ENCODE peak calls at places on chromosomes 6 and 20, in seven cellular contexts. S, J, X, M, D, W and Y are unnamed samples.

GRCh38 chr20:57782631-57783041 is 72.8 kb upstream of the PMEPA1 start:
- DNase-seq in S (no peak), J (no peak), X (no peak), M (peak), D (no peak), W (no peak), Y (no peak)

GRCh38 chr6:156175971-156176421 is 601.2 kb upstream of the ARID1B start:
- DNase-seq in S (peak), J (no peak), X (no peak), M (no peak), D (no peak), W (no peak), Y (no peak)

GRCh38 chr20:50195524-50196120 is 5.0 kb downstream of the CEBPB start:
- DNase-seq in S (no peak), J (no peak), X (no peak), M (no peak), D (no peak), W (no peak), Y (no peak)

GRCh38 chr6:126527016-126527606 is 187.2 kb downstream of the CENPW start:
- DNase-seq in S (no peak), J (no peak), X (no peak), M (no peak), D (no peak), W (no peak), Y (no peak)

GRCh38 chr6:114364295-114364694 is 21.5 kb upstream of the HS3ST5 start:
- DNase-seq in S (no peak), J (no peak), X (peak), M (no peak), D (no peak), W (no peak), Y (no peak)

GRCh38 chr6:168916576-168917207 is 337.0 kb downstream of the THBS2 start:
- DNase-seq in S (no peak), J (no peak), X (no peak), M (peak), D (no peak), W (peak), Y (no peak)

GRCh38 chr6:29295181-29295585 is 6.3 kb upstream of the OR14J1 start:
- DNase-seq in S (no peak), J (no peak), X (no peak), M (no peak), D (no peak), W (no peak), Y (no peak)

GRCh38 chr6:108260126-108260808 is 573 bp downstream of the SNX3 start:
- DNase-seq in S (peak), J (peak), X (peak), M (peak), D (peak), W (peak), Y (no peak)

GRCh38 chr6:131950767-131951575 is at the start of gene CCN2:
- DNase-seq in S (peak), J (no peak), X (peak), M (peak), D (no peak), W (peak), Y (peak)

GRCh38 chr6:71164890-71165289 is 123.7 kb upstream of the OGFRL1 start:
- DNase-seq in S (no peak), J (no peak), X (no peak), M (no peak), D (no peak), W (no peak), Y (no peak)

GRCh38 chr6:149335924-149336323 is 18.4 kb downstream of the TAB2 start:
- DNase-seq in S (no peak), J (no peak), X (peak), M (no peak), D (peak), W (peak), Y (no peak)

GRCh38 chr6:150243620-150244314 is 100.9 kb downstream of the PPP1R14C start:
- DNase-seq in S (no peak), J (no peak), X (no peak), M (no peak), D (no peak), W (peak), Y (no peak)

GRCh38 chr20:47727170-47727880 is 58.0 kb downstream of the SULF2 start:
- DNase-seq in S (peak), J (no peak), X (no peak), M (no peak), D (peak), W (no peak), Y (no peak)

GRCh38 chr6:149428606-149429005 is 28.5 kb downstream of the SUMO4 start:
- DNase-seq in S (no peak), J (no peak), X (no peak), M (no peak), D (no peak), W (no peak), Y (no peak)

GRCh38 chr6:15430947-15431405 is 185.1 kb downstream of the JARID2 start:
- DNase-seq in S (no peak), J (peak), X (no peak), M (peak), D (no peak), W (no peak), Y (no peak)

GRCh38 chr20:11140359-11140758 is 466.6 kb upstream of the JAG1 start:
- DNase-seq in S (no peak), J (no peak), X (peak), M (no peak), D (no peak), W (peak), Y (no peak)

GRCh38 chr20:62785381-62785780 is 10.9 kb upstream of the MRGBP start:
- DNase-seq in S (no peak), J (no peak), X (no peak), M (no peak), D (no peak), W (no peak), Y (no peak)

GRCh38 chr6:127053032-127053908 is 65.2 kb upstream of the RSPO3 start:
- DNase-seq in S (no peak), J (no peak), X (peak), M (no peak), D (no peak), W (peak), Y (no peak)

GRCh38 chr6:3844097-3844463 is 5.1 kb upstream of the FAM50B start:
- DNase-seq in S (no peak), J (no peak), X (peak), M (no peak), D (no peak), W (peak), Y (no peak)

GRCh38 chr6:157535354-157536217 is 154.6 kb downstream of the ZDHHC14 start:
- DNase-seq in S (no peak), J (no peak), X (peak), M (peak), D (peak), W (peak), Y (peak)

GRCh38 chr6:45586216-45587171 is 208.8 kb upstream of the SUPT3H start:
- DNase-seq in S (no peak), J (no peak), X (no peak), M (no peak), D (peak), W (no peak), Y (no peak)

GRCh38 chr20:7912551-7912950 is 27.7 kb downstream of the HAO1 start:
- DNase-seq in S (no peak), J (no peak), X (no peak), M (no peak), D (no peak), W (no peak), Y (no peak)

GRCh38 chr6:132961122-132961521 is 146.8 kb downstream of the RPS12 start:
- DNase-seq in S (no peak), J (no peak), X (peak), M (no peak), D (no peak), W (peak), Y (peak)

GRCh38 chr6:132298344-132298949 is 102.8 kb downstream of the MOXD1 start:
- DNase-seq in S (peak), J (peak), X (peak), M (no peak), D (peak), W (peak), Y (peak)

GRCh38 chr6:157761331-157761921 is 61.6 kb upstream of the SNX9 start:
- DNase-seq in S (no peak), J (no peak), X (peak), M (no peak), D (peak), W (peak), Y (peak)

GRCh38 chr6:48542191-48542590 is 431.2 kb upstream of the PTCHD4 start:
- DNase-seq in S (no peak), J (no peak), X (no peak), M (no peak), D (no peak), W (no peak), Y (no peak)

GRCh38 chr6:43763133-43763797 is 6.7 kb upstream of the VEGFA start:
- DNase-seq in S (no peak), J (no peak), X (peak), M (peak), D (no peak), W (no peak), Y (no peak)

GRCh38 chr6:39476151-39476550 is 153.6 kb upstream of the KCNK16 start:
- DNase-seq in S (no peak), J (no peak), X (peak), M (no peak), D (no peak), W (no peak), Y (no peak)

GRCh38 chr20:59151391-59151790 is 12.2 kb upstream of the ZNF831 start:
- DNase-seq in S (no peak), J (no peak), X (no peak), M (no peak), D (no peak), W (no peak), Y (no peak)

GRCh38 chr6:132749111-132749510 is 8.6 kb downstream of the VNN2 start:
- DNase-seq in S (no peak), J (no peak), X (peak), M (no peak), D (peak), W (no peak), Y (no peak)

GRCh38 chr20:32972181-32973076 is 31.8 kb downstream of the SUN5 start:
- DNase-seq in S (peak), J (no peak), X (no peak), M (peak), D (peak), W (no peak), Y (no peak)

GRCh38 chr6:127811939-127812338 is 88.9 kb downstream of the THEMIS start:
- DNase-seq in S (no peak), J (no peak), X (no peak), M (no peak), D (no peak), W (no peak), Y (no peak)